ENCODE peak calls at places on chromosomes 1 and 21, in seven cellular contexts. B, U, T, F, P, W and R are unnamed samples.

GRCh38 chr21:17688912-17689874 is 76.5 kb upstream of the BTG3 start:
- DNase-seq in U (no peak), F (no peak), W (peak; percentile 28), P (peak; percentile 81), T (peak; percentile 78), B (peak; percentile 12), R (peak; percentile 42)

GRCh38 chr1:233843523-233844204 is 60.8 kb upstream of the SLC35F3 start:
- DNase-seq in P (no peak), W (no peak), F (no peak), B (no peak), U (no peak), T (no peak), R (no peak)

GRCh38 chr1:4272568-4272967 is 372.5 kb upstream of the C1orf174 start:
- DNase-seq in U (no peak), P (no peak), F (no peak), W (no peak), T (no peak), B (no peak), R (no peak)

GRCh38 chr21:31251686-31252085 is 92.4 kb downstream of the TIAM1 start:
- DNase-seq in W (no peak), T (peak; percentile 84), B (no peak), F (no peak), P (no peak), U (no peak), R (no peak)

GRCh38 chr1:91769698-91770232 is 116.2 kb downstream of the TGFBR3 start:
- DNase-seq in P (no peak), W (no peak), F (no peak), B (no peak), T (no peak), U (no peak), R (no peak)

GRCh38 chr1:207698822-207699483 is 52.9 kb upstream of the CD46 start:
- DNase-seq in W (peak; percentile 75), F (no peak), P (peak; percentile 62), T (no peak), U (no peak), B (peak; percentile 56), R (peak; percentile 42)

GRCh38 chr1:223229756-223230155 is 86.7 kb upstream of the TLR5 start:
- DNase-seq in F (no peak), P (no peak), B (no peak), W (no peak), T (peak; percentile 37), U (peak; percentile 27), R (no peak)

GRCh38 chr1:212645563-212646543 is 37.3 kb downstream of the ATF3 start:
- DNase-seq in U (no peak), F (no peak), B (no peak), T (no peak), P (no peak), W (no peak), R (no peak)

GRCh38 chr1:112064344-112064743 is 74.9 kb upstream of the KCND3 start:
- DNase-seq in P (peak; percentile 2), B (no peak), F (no peak), W (no peak), U (no peak), T (no peak), R (no peak)

GRCh38 chr1:218787826-218788225 is 385.9 kb upstream of the LYPLAL1 start:
- DNase-seq in B (no peak), F (no peak), U (no peak), W (no peak), P (no peak), T (no peak), R (no peak)

GRCh38 chr21:28521932-28522826 is 470.5 kb downstream of the LTN1 start:
- DNase-seq in W (no peak), U (no peak), T (no peak), F (no peak), P (no peak), B (peak; percentile 79), R (no peak)

GRCh38 chr1:201591348-201591747 is 52.4 kb downstream of the NAV1 start:
- DNase-seq in T (peak; percentile 51), F (peak; percentile 46), W (no peak), U (no peak), B (no peak), P (no peak), R (no peak)

DNA sequence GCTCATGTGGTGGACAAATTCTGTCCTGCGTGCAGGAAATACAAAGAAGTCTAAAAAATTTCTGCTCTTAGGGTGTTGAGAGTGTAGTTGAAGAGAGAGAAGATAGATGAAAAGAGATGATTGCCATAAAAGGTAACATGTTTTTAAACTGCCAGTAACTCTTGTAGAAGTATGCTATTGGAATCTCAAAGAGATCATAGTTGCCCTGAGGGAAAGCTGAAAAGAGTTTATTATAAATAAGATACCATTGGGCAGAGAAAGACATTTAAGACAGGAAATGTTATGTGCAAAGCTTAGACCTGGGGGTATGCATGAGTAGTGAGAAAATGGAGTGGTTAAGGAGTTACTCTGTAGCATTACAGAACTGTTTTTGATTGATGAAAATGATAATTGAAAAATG is 17.6 kb downstream of the GABPA start:
- DNase-seq in W (no peak), T (no peak), P (no peak), F (no peak), B (no peak), U (no peak), R (no peak)
- TF ChIP-seq POLR2A in W (no peak), T (no peak), P (no peak), F (no peak), B (no peak), U (no peak), R (no peak)

DNA sequence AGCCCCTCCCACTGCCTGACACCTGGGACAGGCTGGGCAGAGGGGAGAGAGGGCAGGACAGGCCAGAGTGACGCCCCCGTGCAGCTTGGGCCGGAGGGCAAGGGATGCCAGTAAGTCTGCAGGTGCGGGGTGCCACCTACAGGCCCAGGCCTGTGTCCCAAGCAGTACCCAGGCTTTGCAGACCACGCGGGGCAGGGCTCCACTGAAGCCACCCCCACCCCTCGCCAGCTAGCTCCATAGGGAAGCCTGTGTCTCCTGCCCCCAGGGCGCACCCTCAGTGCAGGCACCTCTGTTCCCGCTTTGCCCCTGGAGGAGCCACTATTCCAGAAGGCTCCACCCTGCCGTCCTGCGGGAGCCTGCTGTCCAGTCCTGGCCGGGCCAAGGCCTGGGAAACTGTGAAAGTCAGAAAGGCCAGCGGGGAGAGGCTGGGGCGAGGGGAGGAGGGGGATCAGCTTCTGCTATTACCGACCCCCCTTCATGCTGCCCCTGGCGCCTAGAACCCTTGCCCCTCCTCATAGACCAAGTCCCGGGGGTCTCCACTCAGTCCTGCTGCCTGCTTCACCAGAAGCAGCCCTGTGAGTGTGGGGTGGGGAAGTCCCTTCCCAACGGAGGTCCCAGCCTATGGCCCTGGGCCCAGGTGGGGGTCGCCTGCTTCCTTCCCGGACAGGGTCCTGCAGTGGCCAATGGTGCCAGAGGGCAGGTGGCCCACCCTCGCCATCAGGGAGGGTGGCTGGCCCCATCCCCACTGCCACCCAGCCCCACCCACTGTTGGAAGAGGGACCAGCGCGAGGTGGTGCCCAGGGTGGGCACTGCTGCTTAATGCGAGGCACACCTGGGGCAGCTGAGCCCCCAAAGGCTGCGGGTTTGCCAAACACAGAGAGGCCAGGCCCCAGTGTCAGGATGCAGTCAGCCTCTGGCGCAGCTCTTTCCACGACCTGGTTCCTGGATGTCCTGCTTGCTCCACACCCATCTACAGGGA is 54.4 kb downstream of the KCNAB2 start:
- DNase-seq in P (no peak), W (no peak), T (peak; percentile 76), B (no peak), F (peak; percentile 57), U (no peak), R (no peak)
- TF ChIP-seq POLR2A in P (no peak), W (no peak), T (no peak), B (no peak), F (no peak), U (no peak), R (no peak)

GRCh38 chr1:184752656-184753055 is 2.0 kb downstream of the EDEM3 start:
- DNase-seq in T (no peak), F (no peak), U (no peak), P (no peak), W (no peak), B (no peak), R (no peak)

GRCh38 chr1:184753093-184753492 is 1.6 kb downstream of the EDEM3 start:
- DNase-seq in P (no peak), U (no peak), W (no peak), B (no peak), T (no peak), F (no peak), R (no peak)

GRCh38 chr1:184753608-184754478 is 815 bp downstream of the EDEM3 start:
- DNase-seq in F (peak; percentile 73), W (peak; percentile 59), T (peak; percentile 94), B (peak; percentile 29), P (peak; percentile 32), U (no peak), R (peak; percentile 51)

GRCh38 chr1:184755226-184756065 is 788 bp upstream of the EDEM3 start:
- DNase-seq in P (no peak), U (no peak), W (peak; percentile 30), T (no peak), F (no peak), B (no peak), R (peak; percentile 13)

DNA sequence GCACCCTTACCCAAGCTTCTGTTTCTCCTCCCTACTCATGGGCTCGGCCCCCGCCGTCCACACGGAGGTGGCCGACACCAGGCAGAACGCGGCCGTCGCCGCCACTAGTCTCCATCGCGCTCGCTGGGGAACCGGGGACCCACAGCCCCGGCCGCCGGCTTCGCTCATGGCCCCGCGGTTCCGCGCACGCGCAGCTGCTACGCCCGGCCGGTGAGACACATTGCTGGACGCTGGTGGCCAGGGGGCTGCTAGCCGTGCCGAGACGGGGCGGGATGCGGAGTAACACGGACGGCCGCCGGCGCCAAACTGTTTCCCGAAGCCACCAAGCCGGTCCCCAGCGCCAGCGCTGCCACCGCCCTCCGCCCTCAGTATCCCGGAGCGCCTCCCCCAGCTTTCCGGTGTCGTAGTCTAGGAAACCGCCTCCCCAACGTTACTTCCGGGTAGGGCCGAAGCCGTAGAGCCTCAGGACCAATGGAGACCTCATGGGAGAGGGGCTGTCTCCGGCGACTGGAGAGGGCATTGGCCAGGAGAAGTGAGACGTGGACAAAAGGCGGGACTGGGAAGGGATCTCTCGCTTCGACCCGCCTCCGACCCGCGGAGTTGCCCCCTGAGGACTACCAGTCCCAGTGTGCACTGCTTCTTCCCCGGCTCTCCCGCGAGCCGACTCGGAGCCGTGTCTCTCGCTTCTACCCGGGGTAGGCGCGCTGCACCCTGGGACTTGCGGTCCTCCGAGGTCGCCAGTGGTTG is at the start of gene EDEM3:
- DNase-seq in P (peak; percentile 99), W (peak; percentile 98), F (peak; percentile 100), B (peak; percentile 99), T (peak; percentile 100), U (peak; percentile 100), R (peak; percentile 98)
- TF ChIP-seq POLR2A in P (peak; percentile 89), W (peak; percentile 99), F (peak; percentile 92), B (peak; percentile 85), T (peak; percentile 84), U (peak; percentile 95), R (peak; percentile 97)

GRCh38 chr21:26142363-26142762 is 28.2 kb downstream of the APP start:
- DNase-seq in W (no peak), P (no peak), F (no peak), B (no peak), T (no peak), U (no peak), R (no peak)

GRCh38 chr21:26137379-26138060 is 33.0 kb downstream of the APP start:
- DNase-seq in P (no peak), T (no peak), F (no peak), B (no peak), W (no peak), U (no peak), R (no peak)

GRCh38 chr21:26136686-26137085 is 33.9 kb downstream of the APP start:
- DNase-seq in W (no peak), B (no peak), F (no peak), U (no peak), P (no peak), T (no peak), R (no peak)

GRCh38 chr21:26138615-26139257 is 31.8 kb downstream of the APP start:
- DNase-seq in T (no peak), B (no peak), U (no peak), F (no peak), P (no peak), W (no peak), R (peak; percentile 36)

GRCh38 chr21:26140185-26140584 is 30.4 kb downstream of the APP start:
- DNase-seq in W (no peak), F (peak; percentile 75), T (no peak), B (peak; percentile 99), P (no peak), U (no peak), R (peak; percentile 44)
- TF ChIP-seq POLR2A in W (no peak), F (no peak), T (no peak), B (no peak), P (no peak), U (no peak), R (no peak)